ENCODE peak calls at places on chromosomes 3 and 15, in four cellular contexts. R is NCI-H510A, A is BJ, Q is anterior cingulate cortex. X is an unnamed sample.

GRCh38 chr15:95470529-95470928 is 860.0 kb upstream of the NR2F2 start:
- DNase-seq in R (no peak), A (no peak), Q (no peak), X (no peak)

GRCh38 chr3:30667250-30667585 is 60.8 kb downstream of the TGFBR2 start:
- DNase-seq in R (no peak), A (no peak), Q (no peak), X (no peak)

GRCh38 chr3:114929971-114930732 is 216.9 kb downstream of the ZBTB20 start:
- DNase-seq in R (no peak), A (no peak), Q (no peak), X (no peak)

GRCh38 chr15:58410353-58410752 is 21.4 kb upstream of the LIPC start:
- DNase-seq in R (no peak), A (no peak), Q (no peak), X (no peak)

GRCh38 chr15:68463996-68464395 is 32.0 kb upstream of the ITGA11 start:
- DNase-seq in R (no peak), A (no peak), Q (no peak), X (no peak)

GRCh38 chr3:136444581-136444980 is 194.4 kb downstream of the PCCB start:
- DNase-seq in R (no peak), A (no peak), Q (no peak), X (no peak)

GRCh38 chr3:185757176-185757575 is 67.7 kb downstream of the IGF2BP2 start:
- DNase-seq in R (no peak), A (no peak), Q (no peak), X (no peak)

GRCh38 chr3:64104691-64105101 is 81.4 kb upstream of the PSMD6 start:
- DNase-seq in R (no peak), A (peak; percentile 68), Q (no peak), X (no peak)

GRCh38 chr3:50610181-50610971 is 1.2 kb downstream of the CISH start:
- DNase-seq in R (no peak), A (no peak), Q (no peak), X (no peak)

GRCh38 chr15:101359365-101359947 is 64.4 kb upstream of the SNRPA1 start:
- DNase-seq in R (no peak), A (no peak), Q (no peak), X (no peak)

GRCh38 chr3:172615296-172615695 is 92.1 kb upstream of the TNFSF10 start:
- DNase-seq in R (no peak), A (no peak), Q (no peak), X (no peak)

GRCh38 chr3:100521439-100521845 is 29.0 kb downstream of the TMEM45A start:
- DNase-seq in R (no peak), A (no peak), Q (no peak), X (no peak)

GRCh38 chr3:180306691-180307090 is 270.0 kb upstream of the PEX5L start:
- DNase-seq in R (no peak), A (no peak), Q (peak; percentile 4), X (no peak)

GRCh38 chr3:69288161-69288895 is 97.6 kb downstream of the FRMD4B start:
- DNase-seq in R (no peak), A (no peak), Q (no peak), X (no peak)

GRCh38 chr3:7964899-7965298 is 536.7 kb upstream of the LMCD1 start:
- DNase-seq in R (no peak), A (no peak), Q (no peak), X (no peak)

GRCh38 chr3:170560717-170561382 is 25.0 kb downstream of the SLC7A14 start:
- DNase-seq in R (no peak), A (no peak), Q (no peak), X (no peak)

GRCh38 chr15:76588811-76589747 is 252.5 kb downstream of the ISL2 start:
- DNase-seq in R (no peak), A (no peak), Q (no peak), X (no peak)

GRCh38 chr3:33313331-33313730 is 36.1 kb downstream of the FBXL2 start:
- DNase-seq in R (no peak), A (no peak), Q (no peak), X (no peak)

GRCh38 chr15:51333571-51333970 is 4.8 kb downstream of the CYP19A1 start:
- DNase-seq in R (no peak), A (no peak), Q (no peak), X (no peak)

GRCh38 chr15:67914537-67915373 is 74.9 kb upstream of the RNU6-1 start:
- DNase-seq in R (peak; percentile 34), A (no peak), Q (peak; percentile 11), X (peak; percentile 73)

GRCh38 chr3:13022348-13023250 is 50.6 kb downstream of the IQSEC1 start:
- DNase-seq in R (no peak), A (peak; percentile 41), Q (no peak), X (peak; percentile 38)

GRCh38 chr3:64351713-64352595 is 126.7 kb upstream of the PRICKLE2 start:
- DNase-seq in R (no peak), A (no peak), Q (no peak), X (no peak)

GRCh38 chr3:16148213-16148612 is 26.3 kb upstream of the GALNT15 start:
- DNase-seq in R (no peak), A (no peak), Q (no peak), X (no peak)

GRCh38 chr15:48913141-48913540 is 35.2 kb downstream of the EID1 start:
- DNase-seq in R (no peak), A (no peak), Q (no peak), X (no peak)

GRCh38 chr3:123066599-123066895 is 278 bp upstream of the PDIA5 start:
- DNase-seq in R (no peak), A (no peak), Q (no peak), X (no peak)

GRCh38 chr3:9216736-9217135 is 32.7 kb downstream of the SRGAP3 start:
- DNase-seq in R (no peak), A (no peak), Q (no peak), X (no peak)

GRCh38 chr3:158532099-158532734 is 38.8 kb upstream of the MLF1 start:
- DNase-seq in R (no peak), A (peak; percentile 7), Q (no peak), X (no peak)

GRCh38 chr3:29936054-29936453 is 655.2 kb downstream of the RBMS3 start:
- DNase-seq in R (no peak), A (no peak), Q (no peak), X (no peak)

GRCh38 chr15:71337197-71337845 is 222.1 kb downstream of the THSD4 start:
- DNase-seq in R (no peak), A (peak; percentile 65), Q (no peak), X (no peak)

GRCh38 chr15:62491642-62492041 is 326.6 kb upstream of the C2CD4B start:
- DNase-seq in R (no peak), A (no peak), Q (no peak), X (no peak)